ENCODE peak calls at places on chromosomes 13 and 19, in five cellular contexts. Z is H9, I is GM04503, V is GM12891, Y is astrocyte of the spinal cord. J is an unnamed sample.

GRCh38 chr19:46896076-46896794 is 35.4 kb downstream of the ARHGAP35 start:
- DNase-seq in I (no peak), Z (no peak), Y (no peak), V (no peak), J (no peak)

GRCh38 chr13:52345048-52345447 is 60.9 kb downstream of the THSD1 start:
- DNase-seq in V (no peak), Z (no peak), Y (peak; percentile 61), I (no peak), J (no peak)

GRCh38 chr19:55354698-55355212 is at the start of gene COX6B2:
- DNase-seq in I (no peak), V (no peak), Y (no peak), Z (no peak), J (no peak)

GRCh38 chr13:25200783-25201182 is 28.7 kb upstream of the AMER2 start:
- DNase-seq in Z (no peak), V (no peak), I (no peak), Y (no peak), J (no peak)

GRCh38 chr13:75255653-75256052 is 226.3 kb downstream of the TBC1D4 start:
- DNase-seq in Y (no peak), Z (no peak), I (no peak), V (no peak), J (no peak)

GRCh38 chr13:33318037-33318436 is 32.5 kb upstream of the STARD13 start:
- DNase-seq in V (no peak), Z (no peak), I (no peak), Y (no peak), J (no peak)

GRCh38 chr19:54517483-54517882 is 14.9 kb downstream of the LAIR2 start:
- DNase-seq in Z (peak; percentile 29), Y (peak; percentile 17), I (no peak), V (peak; percentile 47), J (peak; percentile 9)

GRCh38 chr19:33063356-33064116 is 1.2 kb downstream of the RHPN2 start:
- DNase-seq in Y (peak; percentile 23), V (no peak), Z (peak; percentile 35), I (no peak), J (no peak)

GRCh38 chr13:114115191-114115671 is 17.2 kb downstream of the RASA3 start:
- DNase-seq in I (peak; percentile 70), V (no peak), Z (no peak), Y (peak; percentile 76), J (no peak)

GRCh38 chr19:6532244-6532999 is 1.6 kb downstream of the TNFSF9 start:
- DNase-seq in V (peak; percentile 50), I (no peak), Z (no peak), Y (no peak), J (no peak)

GRCh38 chr13:21579754-21580316 is 24.1 kb downstream of the MICU2 start:
- DNase-seq in Z (no peak), Y (no peak), I (no peak), V (no peak), J (no peak)

GRCh38 chr13:20422362-20422761 is 103.3 kb downstream of the CRYL1 start:
- DNase-seq in Z (no peak), V (no peak), I (no peak), Y (no peak), J (no peak)

J was measured in astrocyte of the cerebellum.